ENCODE peak calls at places on chromosomes 16 and 17, in six cellular contexts. One of them, this sample, is unnamed.
A peak's percentile ranks its signal among the peaks of the same experiment; 100 is the strongest.

GRCh38 chr17:55273579-55274370 is 9.0 kb downstream of the HLF start:
- ATAC-seq in GM12878: no peak
- ATAC-seq in upper lobe of left lung: peak; percentile 61
- ATAC-seq in A549: peak; percentile 66
- ATAC-seq in K562: no peak
- ATAC-seq in HepG2: peak; percentile 46
- ATAC-seq in this sample: peak; percentile 88

GRCh38 chr16:2769100-2769529 is 8.0 kb downstream of the ELOB start:
- ATAC-seq in GM12878: no peak
- ATAC-seq in upper lobe of left lung: no peak
- ATAC-seq in A549: no peak
- ATAC-seq in K562: no peak
- ATAC-seq in HepG2: no peak
- ATAC-seq in this sample: no peak

GRCh38 chr17:3907483-3908216 is 8.6 kb downstream of the P2RX1 start:
- ATAC-seq in GM12878: no peak
- ATAC-seq in upper lobe of left lung: no peak
- ATAC-seq in A549: peak; percentile 37
- ATAC-seq in K562: peak; percentile 76
- ATAC-seq in HepG2: peak; percentile 67
- ATAC-seq in this sample: no peak

GRCh38 chr16:63372283-63372682 is 1336.0 kb upstream of the CDH8 start:
- ATAC-seq in GM12878: no peak
- ATAC-seq in upper lobe of left lung: no peak
- ATAC-seq in A549: no peak
- ATAC-seq in K562: no peak
- ATAC-seq in HepG2: no peak
- ATAC-seq in this sample: no peak

GRCh38 chr16:69108905-69109252 is 3.4 kb downstream of the HAS3 start:
- ATAC-seq in GM12878: no peak
- ATAC-seq in upper lobe of left lung: no peak
- ATAC-seq in A549: no peak
- ATAC-seq in K562: no peak
- ATAC-seq in HepG2: no peak
- ATAC-seq in this sample: no peak

GRCh38 chr17:28704219-28704858 is 7.3 kb downstream of the PROCA1 start:
- ATAC-seq in GM12878: no peak
- ATAC-seq in upper lobe of left lung: no peak
- ATAC-seq in A549: no peak
- ATAC-seq in K562: no peak
- ATAC-seq in HepG2: no peak
- ATAC-seq in this sample: no peak

GRCh38 chr16:47019563-47019962 is 46.1 kb upstream of the DNAJA2 start:
- ATAC-seq in GM12878: no peak
- ATAC-seq in upper lobe of left lung: no peak
- ATAC-seq in A549: no peak
- ATAC-seq in K562: no peak
- ATAC-seq in HepG2: no peak
- ATAC-seq in this sample: no peak

GRCh38 chr17:68457168-68457538 is at the start of gene WIPI1:
- ATAC-seq in GM12878: peak; percentile 45
- ATAC-seq in upper lobe of left lung: no peak
- ATAC-seq in A549: peak; percentile 67
- ATAC-seq in K562: peak; percentile 59
- ATAC-seq in HepG2: peak; percentile 75
- ATAC-seq in this sample: peak; percentile 17

GRCh38 chr17:32894245-32894644 is 17.3 kb upstream of the MYO1D start:
- ATAC-seq in GM12878: no peak
- ATAC-seq in upper lobe of left lung: no peak
- ATAC-seq in A549: no peak
- ATAC-seq in K562: peak; percentile 39
- ATAC-seq in HepG2: no peak
- ATAC-seq in this sample: no peak

GRCh38 chr16:12097523-12098428 is 121.2 kb downstream of the SNX29 start:
- ATAC-seq in GM12878: no peak
- ATAC-seq in upper lobe of left lung: peak; percentile 60
- ATAC-seq in A549: no peak
- ATAC-seq in K562: peak; percentile 80
- ATAC-seq in HepG2: peak; percentile 77
- ATAC-seq in this sample: peak; percentile 39

GRCh38 chr16:76193851-76194620 is 83.2 kb upstream of the CNTNAP4 start:
- ATAC-seq in GM12878: no peak
- ATAC-seq in upper lobe of left lung: peak; percentile 89
- ATAC-seq in A549: no peak
- ATAC-seq in K562: no peak
- ATAC-seq in HepG2: no peak
- ATAC-seq in this sample: peak; percentile 85

GRCh38 chr17:15498107-15498506 is 30.7 kb upstream of the CDRT4 start:
- ATAC-seq in GM12878: peak; percentile 59
- ATAC-seq in upper lobe of left lung: no peak
- ATAC-seq in A549: peak; percentile 48
- ATAC-seq in K562: peak; percentile 91
- ATAC-seq in HepG2: peak; percentile 59
- ATAC-seq in this sample: no peak

GRCh38 chr17:72414967-72415853 is 294.4 kb downstream of the SOX9 start:
- ATAC-seq in GM12878: no peak
- ATAC-seq in upper lobe of left lung: no peak
- ATAC-seq in A549: no peak
- ATAC-seq in K562: no peak
- ATAC-seq in HepG2: no peak
- ATAC-seq in this sample: no peak

GRCh38 chr16:17104654-17105053 is 366.1 kb downstream of the XYLT1 start:
- ATAC-seq in GM12878: no peak
- ATAC-seq in upper lobe of left lung: no peak
- ATAC-seq in A549: no peak
- ATAC-seq in K562: no peak
- ATAC-seq in HepG2: no peak
- ATAC-seq in this sample: no peak

GRCh38 chr16:14198603-14199002 is 127.5 kb downstream of the MRTFB start:
- ATAC-seq in GM12878: peak; percentile 65
- ATAC-seq in upper lobe of left lung: peak; percentile 41
- ATAC-seq in A549: no peak
- ATAC-seq in K562: no peak
- ATAC-seq in HepG2: no peak
- ATAC-seq in this sample: no peak

GRCh38 chr17:77320501-77321256 is 179.9 kb downstream of the SEC14L1 start:
- ATAC-seq in GM12878: peak; percentile 49
- ATAC-seq in upper lobe of left lung: no peak
- ATAC-seq in A549: no peak
- ATAC-seq in K562: peak; percentile 36
- ATAC-seq in HepG2: no peak
- ATAC-seq in this sample: no peak

GRCh38 chr16:29844575-29845331 is 18.3 kb downstream of the CDIPT start:
- ATAC-seq in GM12878: no peak
- ATAC-seq in upper lobe of left lung: peak; percentile 14
- ATAC-seq in A549: no peak
- ATAC-seq in K562: no peak
- ATAC-seq in HepG2: no peak
- ATAC-seq in this sample: peak; percentile 69

GRCh38 chr16:80743772-80744171 is 60.6 kb downstream of the CDYL2 start:
- ATAC-seq in GM12878: no peak
- ATAC-seq in upper lobe of left lung: no peak
- ATAC-seq in A549: no peak
- ATAC-seq in K562: no peak
- ATAC-seq in HepG2: no peak
- ATAC-seq in this sample: no peak

GRCh38 chr17:8606415-8606814 is 24.1 kb downstream of the MYH10 start:
- ATAC-seq in GM12878: no peak
- ATAC-seq in upper lobe of left lung: no peak
- ATAC-seq in A549: no peak
- ATAC-seq in K562: no peak
- ATAC-seq in HepG2: no peak
- ATAC-seq in this sample: no peak

GRCh38 chr17:36861531-36861930 is 75.7 kb upstream of the LHX1 start:
- ATAC-seq in GM12878: no peak
- ATAC-seq in upper lobe of left lung: no peak
- ATAC-seq in A549: no peak
- ATAC-seq in K562: no peak
- ATAC-seq in HepG2: no peak
- ATAC-seq in this sample: no peak

GRCh38 chr16:65070831-65071230 is 51.0 kb downstream of the CDH11 start:
- ATAC-seq in GM12878: no peak
- ATAC-seq in upper lobe of left lung: peak; percentile 89
- ATAC-seq in A549: peak; percentile 95
- ATAC-seq in K562: no peak
- ATAC-seq in HepG2: peak; percentile 95
- ATAC-seq in this sample: peak; percentile 88

GRCh38 chr16:31082368-31083045 is 6.2 kb downstream of the PRSS53 start:
- ATAC-seq in GM12878: no peak
- ATAC-seq in upper lobe of left lung: no peak
- ATAC-seq in A549: no peak
- ATAC-seq in K562: peak; percentile 18
- ATAC-seq in HepG2: peak; percentile 6
- ATAC-seq in this sample: no peak

GRCh38 chr17:15239471-15239870 is 25.7 kb downstream of the PMP22 start:
- ATAC-seq in GM12878: no peak
- ATAC-seq in upper lobe of left lung: no peak
- ATAC-seq in A549: no peak
- ATAC-seq in K562: no peak
- ATAC-seq in HepG2: no peak
- ATAC-seq in this sample: no peak

GRCh38 chr16:46768809-46769208 is 20.7 kb upstream of the MYLK3 start:
- ATAC-seq in GM12878: no peak
- ATAC-seq in upper lobe of left lung: no peak
- ATAC-seq in A549: no peak
- ATAC-seq in K562: no peak
- ATAC-seq in HepG2: peak; percentile 62
- ATAC-seq in this sample: no peak

GRCh38 chr16:85372627-85373372 is 240.3 kb upstream of the GSE1 start:
- ATAC-seq in GM12878: no peak
- ATAC-seq in upper lobe of left lung: no peak
- ATAC-seq in A549: peak; percentile 16
- ATAC-seq in K562: peak; percentile 19
- ATAC-seq in HepG2: no peak
- ATAC-seq in this sample: peak; percentile 29

GRCh38 chr16:78553268-78554044 is 454.0 kb downstream of the WWOX start:
- ATAC-seq in GM12878: peak; percentile 23
- ATAC-seq in upper lobe of left lung: no peak
- ATAC-seq in A549: no peak
- ATAC-seq in K562: no peak
- ATAC-seq in HepG2: peak; percentile 80
- ATAC-seq in this sample: no peak

GRCh38 chr16:29198231-29198630 is 208.3 kb downstream of the NPIPB11 start:
- ATAC-seq in GM12878: no peak
- ATAC-seq in upper lobe of left lung: no peak
- ATAC-seq in A549: no peak
- ATAC-seq in K562: no peak
- ATAC-seq in HepG2: no peak
- ATAC-seq in this sample: no peak

GRCh38 chr16:72198021-72198420 is 26.1 kb upstream of the PMFBP1 start:
- ATAC-seq in GM12878: no peak
- ATAC-seq in upper lobe of left lung: peak; percentile 31
- ATAC-seq in A549: no peak
- ATAC-seq in K562: no peak
- ATAC-seq in HepG2: no peak
- ATAC-seq in this sample: no peak
- TF ChIP-seq EP300 in GM12878: no peak
- TF ChIP-seq EP300 in upper lobe of left lung: no peak
- TF ChIP-seq EP300 in A549: no peak
- TF ChIP-seq EP300 in K562: no peak
- TF ChIP-seq EP300 in HepG2: no peak
- TF ChIP-seq EP300 in this sample: no peak

GRCh38 chr17:71237903-71238538 is 882.8 kb upstream of the SOX9 start:
- ATAC-seq in GM12878: no peak
- ATAC-seq in upper lobe of left lung: no peak
- ATAC-seq in A549: peak; percentile 62
- ATAC-seq in K562: no peak
- ATAC-seq in HepG2: no peak
- ATAC-seq in this sample: no peak
- TF ChIP-seq EP300 in GM12878: no peak
- TF ChIP-seq EP300 in upper lobe of left lung: no peak
- TF ChIP-seq EP300 in A549: no peak
- TF ChIP-seq EP300 in K562: no peak
- TF ChIP-seq EP300 in HepG2: no peak
- TF ChIP-seq EP300 in this sample: no peak

GRCh38 chr16:4253394-4254150 is 11.7 kb upstream of the SRL start:
- ATAC-seq in GM12878: peak; percentile 98
- ATAC-seq in upper lobe of left lung: peak; percentile 98
- ATAC-seq in A549: peak; percentile 96
- ATAC-seq in K562: peak; percentile 99
- ATAC-seq in HepG2: peak; percentile 96
- ATAC-seq in this sample: peak; percentile 97
- TF ChIP-seq EP300 in GM12878: no peak
- TF ChIP-seq EP300 in upper lobe of left lung: peak; percentile 36
- TF ChIP-seq EP300 in A549: no peak
- TF ChIP-seq EP300 in K562: no peak
- TF ChIP-seq EP300 in HepG2: no peak
- TF ChIP-seq EP300 in this sample: no peak

GRCh38 chr17:40648326-40648968 is 829 bp upstream of the SMARCE1 start:
- ATAC-seq in GM12878: peak; percentile 44
- ATAC-seq in upper lobe of left lung: peak; percentile 56
- ATAC-seq in A549: peak; percentile 52
- ATAC-seq in K562: peak; percentile 59
- ATAC-seq in HepG2: peak; percentile 65
- ATAC-seq in this sample: peak; percentile 22

GRCh38 chr17:40646791-40647548 is 648 bp downstream of the SMARCE1 start:
- ATAC-seq in GM12878: peak; percentile 69
- ATAC-seq in upper lobe of left lung: peak; percentile 68
- ATAC-seq in A549: peak; percentile 27
- ATAC-seq in K562: peak; percentile 65
- ATAC-seq in HepG2: peak; percentile 45
- ATAC-seq in this sample: peak; percentile 17

GRCh38 chr17:40645291-40645690 is 2.3 kb downstream of the SMARCE1 start:
- ATAC-seq in GM12878: no peak
- ATAC-seq in upper lobe of left lung: no peak
- ATAC-seq in A549: no peak
- ATAC-seq in K562: no peak
- ATAC-seq in HepG2: no peak
- ATAC-seq in this sample: no peak

GRCh38 chr17:40645932-40646331 is 1.7 kb downstream of the SMARCE1 start:
- ATAC-seq in GM12878: no peak
- ATAC-seq in upper lobe of left lung: no peak
- ATAC-seq in A549: no peak
- ATAC-seq in K562: no peak
- ATAC-seq in HepG2: no peak
- ATAC-seq in this sample: no peak

DNA sequence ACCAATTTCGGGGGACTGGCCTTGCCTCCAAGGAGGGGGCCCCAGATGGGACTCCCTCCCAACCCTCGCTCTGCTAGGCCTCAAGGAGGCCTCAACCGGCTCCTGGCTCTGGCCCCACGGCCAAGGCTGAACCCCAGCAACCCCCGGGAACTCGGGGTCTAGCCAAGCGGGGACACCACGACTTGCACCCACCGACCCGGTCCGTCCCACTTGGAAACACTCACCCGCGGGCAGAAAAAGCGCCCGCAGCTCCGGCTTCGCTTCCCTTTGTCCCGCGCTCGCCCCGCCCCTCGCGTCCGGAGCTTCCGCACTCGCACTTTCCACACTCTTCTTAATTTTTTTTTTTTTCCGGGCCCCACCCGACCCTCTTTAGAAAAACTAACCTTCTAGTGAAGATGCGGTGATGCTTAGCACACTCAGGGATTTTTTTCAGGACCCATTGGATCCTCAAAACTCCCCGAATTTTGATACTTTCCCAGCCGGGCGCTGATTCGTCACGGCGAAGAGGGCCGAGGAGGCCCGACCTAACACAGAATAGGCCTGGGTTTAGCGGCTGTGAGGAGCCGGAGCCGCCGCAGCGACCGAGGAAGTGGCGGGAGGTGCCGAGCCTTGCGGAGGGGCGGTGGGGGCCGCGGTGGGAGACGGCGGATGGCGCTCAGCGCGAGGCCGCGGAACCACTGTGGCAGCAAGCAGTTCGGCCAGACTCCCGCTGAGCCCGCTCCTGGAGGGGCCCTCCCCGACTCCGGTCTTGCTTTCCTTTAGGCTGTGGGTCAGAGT is at the start of gene SMARCE1:
- ATAC-seq in GM12878: peak; percentile 85
- ATAC-seq in upper lobe of left lung: peak; percentile 95
- ATAC-seq in A549: peak; percentile 87
- ATAC-seq in K562: peak; percentile 84
- ATAC-seq in HepG2: peak; percentile 91
- ATAC-seq in this sample: peak; percentile 84
- TF ChIP-seq EP300 in GM12878: peak; percentile 99
- TF ChIP-seq EP300 in upper lobe of left lung: no peak
- TF ChIP-seq EP300 in A549: no peak
- TF ChIP-seq EP300 in K562: peak; percentile 99
- TF ChIP-seq EP300 in HepG2: peak; percentile 49
- TF ChIP-seq EP300 in this sample: no peak